ENCODE peak calls at places on chromosomes 13 and 19, in five cellular contexts. One of them, this sample, is unnamed.

GRCh38 chr13:79837741-79838450 is 356.9 kb downstream of the NDFIP2 start:
- DNase-seq in H9: no peak
- DNase-seq in trophoblast cell: peak
- DNase-seq in neuronal stem cell: no peak
- DNase-seq in H1: no peak
- DNase-seq in this sample: peak

GRCh38 chr19:11410682-11411081 is 8.4 kb downstream of the RGL3 start:
- DNase-seq in H9: no peak
- DNase-seq in trophoblast cell: peak
- DNase-seq in neuronal stem cell: no peak
- DNase-seq in H1: no peak
- DNase-seq in this sample: no peak

GRCh38 chr13:101529419-101529818 is 76.9 kb downstream of the ITGBL1 start:
- DNase-seq in H9: no peak
- DNase-seq in trophoblast cell: no peak
- DNase-seq in neuronal stem cell: no peak
- DNase-seq in H1: no peak
- DNase-seq in this sample: peak

GRCh38 chr19:1066748-1067340 is at the start of gene ARHGAP45:
- DNase-seq in H9: no peak
- DNase-seq in trophoblast cell: no peak
- DNase-seq in neuronal stem cell: no peak
- DNase-seq in H1: no peak
- DNase-seq in this sample: no peak

GRCh38 chr19:33407716-33408115 is 34.2 kb downstream of the CEBPG start:
- DNase-seq in H9: no peak
- DNase-seq in trophoblast cell: no peak
- DNase-seq in neuronal stem cell: no peak
- DNase-seq in H1: no peak
- DNase-seq in this sample: no peak

GRCh38 chr13:40980466-40980865 is 38.6 kb downstream of the ELF1 start:
- DNase-seq in H9: no peak
- DNase-seq in trophoblast cell: no peak
- DNase-seq in neuronal stem cell: no peak
- DNase-seq in H1: no peak
- DNase-seq in this sample: no peak

GRCh38 chr19:13429563-13429962 is 76.7 kb downstream of the CACNA1A start:
- DNase-seq in H9: no peak
- DNase-seq in trophoblast cell: no peak
- DNase-seq in neuronal stem cell: no peak
- DNase-seq in H1: no peak
- DNase-seq in this sample: no peak

GRCh38 chr19:29936409-29936808 is 5.6 kb upstream of the URI1 start:
- DNase-seq in H9: no peak
- DNase-seq in trophoblast cell: no peak
- DNase-seq in neuronal stem cell: no peak
- DNase-seq in H1: no peak
- DNase-seq in this sample: no peak

GRCh38 chr13:32535748-32536147 is 2.8 kb downstream of the N4BP2L2 start:
- DNase-seq in H9: no peak
- DNase-seq in trophoblast cell: no peak
- DNase-seq in neuronal stem cell: no peak
- DNase-seq in H1: no peak
- DNase-seq in this sample: no peak

GRCh38 chr13:48874165-48874564 is 101.5 kb upstream of the FNDC3A start:
- DNase-seq in H9: no peak
- DNase-seq in trophoblast cell: no peak
- DNase-seq in neuronal stem cell: no peak
- DNase-seq in H1: no peak
- DNase-seq in this sample: no peak

GRCh38 chr19:48110350-48110966 is at the start of gene PLA2G4C:
- DNase-seq in H9: peak
- DNase-seq in trophoblast cell: peak
- DNase-seq in neuronal stem cell: peak
- DNase-seq in H1: peak
- DNase-seq in this sample: peak

GRCh38 chr13:68234278-68234677 is 1004.1 kb upstream of the PCDH9 start:
- DNase-seq in H9: no peak
- DNase-seq in trophoblast cell: no peak
- DNase-seq in neuronal stem cell: no peak
- DNase-seq in H1: no peak
- DNase-seq in this sample: peak

GRCh38 chr13:23578411-23579071 is 8.3 kb downstream of the TNFRSF19 start:
- DNase-seq in H9: peak
- DNase-seq in trophoblast cell: no peak
- DNase-seq in neuronal stem cell: no peak
- DNase-seq in H1: peak
- DNase-seq in this sample: peak
- H3K23ac ChIP-seq in H9: no peak
- H3K23ac ChIP-seq in trophoblast cell: no peak
- H3K23ac ChIP-seq in neuronal stem cell: no peak
- H3K23ac ChIP-seq in H1: no peak
- H3K23ac ChIP-seq in this sample: no peak

GRCh38 chr13:113423225-113424170 is 29.8 kb downstream of the ADPRHL1 start:
- DNase-seq in H9: no peak
- DNase-seq in trophoblast cell: no peak
- DNase-seq in neuronal stem cell: no peak
- DNase-seq in H1: no peak
- DNase-seq in this sample: no peak

GRCh38 chr13:113427562-113428468 is 25.5 kb downstream of the ADPRHL1 start:
- DNase-seq in H9: no peak
- DNase-seq in trophoblast cell: peak
- DNase-seq in neuronal stem cell: no peak
- DNase-seq in H1: no peak
- DNase-seq in this sample: no peak

GRCh38 chr13:113426591-113426986 is 26.7 kb downstream of the ADPRHL1 start:
- DNase-seq in H9: no peak
- DNase-seq in trophoblast cell: no peak
- DNase-seq in neuronal stem cell: no peak
- DNase-seq in H1: no peak
- DNase-seq in this sample: no peak

GRCh38 chr13:113428469-113428865 is 24.8 kb downstream of the ADPRHL1 start:
- DNase-seq in H9: no peak
- DNase-seq in trophoblast cell: no peak
- DNase-seq in neuronal stem cell: no peak
- DNase-seq in H1: no peak
- DNase-seq in this sample: no peak

DNA sequence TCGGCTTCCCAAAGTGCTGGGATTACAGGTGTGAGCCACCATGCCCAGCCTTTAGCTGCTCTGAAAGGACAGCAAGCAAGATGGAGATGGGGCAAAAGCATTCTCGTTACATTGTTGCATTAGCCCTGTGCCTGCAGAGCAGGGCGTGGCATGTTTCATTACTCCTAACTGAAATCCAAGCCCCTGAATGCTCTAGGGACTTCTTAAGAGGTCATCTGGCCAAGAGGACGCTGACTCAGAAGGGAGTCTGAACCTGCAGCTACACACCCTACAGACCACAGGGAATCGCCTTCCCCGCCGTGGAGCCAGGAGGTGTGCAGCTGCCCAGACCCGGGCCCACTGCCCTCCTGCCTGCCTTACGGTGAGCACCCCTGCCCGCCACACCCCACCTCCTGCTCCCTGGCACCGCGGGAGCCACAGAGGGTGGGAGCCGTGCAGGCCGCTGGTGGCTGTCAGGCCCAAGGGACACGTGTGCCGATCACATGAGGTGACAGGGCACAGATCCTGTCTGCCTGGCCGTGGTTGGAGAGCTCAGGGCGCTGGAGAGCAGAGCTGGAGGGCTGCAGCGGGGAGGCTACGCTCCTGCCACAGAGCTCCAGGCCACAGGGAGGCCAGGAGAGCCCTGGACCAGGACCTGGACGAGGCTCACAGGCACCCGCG is 27.2 kb downstream of the ADPRHL1 start:
- DNase-seq in H9: no peak
- DNase-seq in trophoblast cell: no peak
- DNase-seq in neuronal stem cell: no peak
- DNase-seq in H1: no peak
- DNase-seq in this sample: no peak
- H3K27ac ChIP-seq in H9: no peak
- H3K27ac ChIP-seq in trophoblast cell: no peak
- H3K27ac ChIP-seq in neuronal stem cell: peak
- H3K27ac ChIP-seq in H1: no peak
- H3K27ac ChIP-seq in this sample: no peak

GRCh38 chr13:105979586-105979985 is 555.9 kb downstream of the EFNB2 start:
- DNase-seq in H9: no peak
- DNase-seq in trophoblast cell: no peak
- DNase-seq in neuronal stem cell: peak
- DNase-seq in H1: no peak
- DNase-seq in this sample: peak

GRCh38 chr13:105984236-105984635 is 551.2 kb downstream of the EFNB2 start:
- DNase-seq in H9: no peak
- DNase-seq in trophoblast cell: no peak
- DNase-seq in neuronal stem cell: no peak
- DNase-seq in H1: no peak
- DNase-seq in this sample: no peak

GRCh38 chr13:105979131-105979530 is 556.3 kb downstream of the EFNB2 start:
- DNase-seq in H9: no peak
- DNase-seq in trophoblast cell: no peak
- DNase-seq in neuronal stem cell: no peak
- DNase-seq in H1: no peak
- DNase-seq in this sample: no peak

DNA sequence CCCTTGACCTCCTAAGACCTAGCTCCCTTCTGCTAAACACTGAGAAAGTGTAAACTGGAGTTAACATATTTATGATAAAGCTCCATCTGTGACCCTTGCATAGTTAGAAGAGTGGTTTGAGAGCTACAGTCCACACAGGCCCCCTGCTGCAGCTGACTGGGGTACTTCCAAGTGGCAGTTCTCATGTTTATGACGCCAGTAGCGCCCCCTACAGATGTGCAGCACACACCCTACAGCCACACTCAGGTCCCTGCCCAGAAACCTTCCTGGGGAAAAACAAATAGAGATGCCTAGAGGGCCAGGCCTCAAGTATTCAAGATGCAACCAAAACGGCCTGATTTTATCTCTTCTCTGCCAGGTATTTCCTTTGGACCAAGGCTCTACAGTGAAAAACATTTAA is 553.2 kb downstream of the EFNB2 start:
- DNase-seq in H9: peak
- DNase-seq in trophoblast cell: no peak
- DNase-seq in neuronal stem cell: no peak
- DNase-seq in H1: no peak
- DNase-seq in this sample: no peak
- H2BK12ac ChIP-seq in H9: no peak
- H2BK12ac ChIP-seq in trophoblast cell: no peak
- H2BK12ac ChIP-seq in neuronal stem cell: no peak
- H2BK12ac ChIP-seq in H1: no peak
- H2BK12ac ChIP-seq in this sample: no peak

GRCh38 chr19:3606174-3606689 is 443 bp downstream of the TBXA2R start:
- DNase-seq in H9: peak
- DNase-seq in trophoblast cell: no peak
- DNase-seq in neuronal stem cell: no peak
- DNase-seq in H1: no peak
- DNase-seq in this sample: no peak
- H3K23ac ChIP-seq in H9: no peak
- H3K23ac ChIP-seq in trophoblast cell: no peak
- H3K23ac ChIP-seq in neuronal stem cell: peak
- H3K23ac ChIP-seq in H1: no peak
- H3K23ac ChIP-seq in this sample: peak

GRCh38 chr13:99250977-99251825 is 7.0 kb downstream of the GPR18 start:
- DNase-seq in H9: no peak
- DNase-seq in trophoblast cell: no peak
- DNase-seq in neuronal stem cell: no peak
- DNase-seq in H1: no peak
- DNase-seq in this sample: no peak
- H3K27ac ChIP-seq in H9: no peak
- H3K27ac ChIP-seq in trophoblast cell: no peak
- H3K27ac ChIP-seq in neuronal stem cell: no peak
- H3K27ac ChIP-seq in H1: no peak
- H3K27ac ChIP-seq in this sample: no peak

GRCh38 chr13:27079421-27079958 is 92.1 kb downstream of the USP12 start:
- DNase-seq in H9: peak
- DNase-seq in trophoblast cell: peak
- DNase-seq in neuronal stem cell: no peak
- DNase-seq in H1: peak
- DNase-seq in this sample: peak

GRCh38 chr13:27080018-27080948 is 91.3 kb downstream of the USP12 start:
- DNase-seq in H9: no peak
- DNase-seq in trophoblast cell: peak
- DNase-seq in neuronal stem cell: no peak
- DNase-seq in H1: no peak
- DNase-seq in this sample: peak

GRCh38 chr13:27082325-27082724 is 89.3 kb downstream of the USP12 start:
- DNase-seq in H9: no peak
- DNase-seq in trophoblast cell: no peak
- DNase-seq in neuronal stem cell: no peak
- DNase-seq in H1: no peak
- DNase-seq in this sample: no peak

GRCh38 chr13:27083183-27083582 is 88.4 kb downstream of the USP12 start:
- DNase-seq in H9: no peak
- DNase-seq in trophoblast cell: no peak
- DNase-seq in neuronal stem cell: no peak
- DNase-seq in H1: no peak
- DNase-seq in this sample: no peak

GRCh38 chr13:27081893-27082292 is 89.7 kb downstream of the USP12 start:
- DNase-seq in H9: no peak
- DNase-seq in trophoblast cell: no peak
- DNase-seq in neuronal stem cell: no peak
- DNase-seq in H1: no peak
- DNase-seq in this sample: no peak
- H2BK12ac ChIP-seq in H9: no peak
- H2BK12ac ChIP-seq in trophoblast cell: no peak
- H2BK12ac ChIP-seq in neuronal stem cell: no peak
- H2BK12ac ChIP-seq in H1: no peak
- H2BK12ac ChIP-seq in this sample: no peak

This sample was measured in mesenchymal stem cell.